ENCODE peak calls at places on chromosomes 2 and 18, in eight cellular contexts. One of them, this sample, is unnamed.

GRCh38 chr2:190835303-190835930 is 45.2 kb upstream of the GLS start:
- DNase-seq in Calu3: peak; percentile 39
- DNase-seq in stimulated activated CD4-positive, alpha-beta T cell treated with anti-CD3 and anti-CD28 coated beads, TNF-alpha, amount 100 ng/mL, for 48 hours: no peak
- DNase-seq in NCI-H748 treated with DMSO at 0.1 percent for 48 hours: no peak
- DNase-seq in aorta: peak; percentile 90
- DNase-seq in NB4: no peak
- DNase-seq in HCEC 1CT: peak; percentile 84
- DNase-seq in tibial artery: peak; percentile 85
- DNase-seq in this sample: no peak

GRCh38 chr2:222892321-222892720 is 31.5 kb downstream of the ACSL3 start:
- DNase-seq in Calu3: no peak
- DNase-seq in aorta: no peak
- DNase-seq in tibial artery: no peak
- DNase-seq in stimulated activated CD4-positive, alpha-beta T cell treated with anti-CD3 and anti-CD28 coated beads, TNF-alpha, amount 100 ng/mL, for 48 hours: no peak
- DNase-seq in NB4: peak; percentile 84
- DNase-seq in NCI-H748 treated with DMSO at 0.1 percent for 48 hours: no peak
- DNase-seq in HCEC 1CT: peak; percentile 62
- DNase-seq in this sample: no peak

GRCh38 chr2:190678444-190679162 is 29.7 kb downstream of the NAB1 start:
- DNase-seq in HCEC 1CT: no peak
- DNase-seq in aorta: no peak
- DNase-seq in NB4: no peak
- DNase-seq in Calu3: no peak
- DNase-seq in stimulated activated CD4-positive, alpha-beta T cell treated with anti-CD3 and anti-CD28 coated beads, TNF-alpha, amount 100 ng/mL, for 48 hours: peak; percentile 50
- DNase-seq in NCI-H748 treated with DMSO at 0.1 percent for 48 hours: no peak
- DNase-seq in tibial artery: no peak
- DNase-seq in this sample: no peak

GRCh38 chr2:166573393-166573792 is 79.3 kb upstream of the SCN7A start:
- DNase-seq in NB4: no peak
- DNase-seq in Calu3: no peak
- DNase-seq in tibial artery: no peak
- DNase-seq in stimulated activated CD4-positive, alpha-beta T cell treated with anti-CD3 and anti-CD28 coated beads, TNF-alpha, amount 100 ng/mL, for 48 hours: no peak
- DNase-seq in NCI-H748 treated with DMSO at 0.1 percent for 48 hours: no peak
- DNase-seq in aorta: no peak
- DNase-seq in HCEC 1CT: peak; percentile 77
- DNase-seq in this sample: no peak

GRCh38 chr2:206164261-206164862 is 4.7 kb downstream of the EEF1B2 start:
- DNase-seq in HCEC 1CT: no peak
- DNase-seq in NB4: peak; percentile 56
- DNase-seq in tibial artery: no peak
- DNase-seq in NCI-H748 treated with DMSO at 0.1 percent for 48 hours: peak; percentile 19
- DNase-seq in Calu3: peak; percentile 50
- DNase-seq in stimulated activated CD4-positive, alpha-beta T cell treated with anti-CD3 and anti-CD28 coated beads, TNF-alpha, amount 100 ng/mL, for 48 hours: no peak
- DNase-seq in aorta: no peak
- DNase-seq in this sample: peak; percentile 16

GRCh38 chr2:149904816-149905215 is 317.2 kb upstream of the MMADHC start:
- DNase-seq in aorta: no peak
- DNase-seq in stimulated activated CD4-positive, alpha-beta T cell treated with anti-CD3 and anti-CD28 coated beads, TNF-alpha, amount 100 ng/mL, for 48 hours: no peak
- DNase-seq in NCI-H748 treated with DMSO at 0.1 percent for 48 hours: no peak
- DNase-seq in tibial artery: no peak
- DNase-seq in HCEC 1CT: no peak
- DNase-seq in Calu3: no peak
- DNase-seq in NB4: no peak
- DNase-seq in this sample: no peak

GRCh38 chr2:198383392-198383791 is 579.0 kb downstream of the PLCL1 start:
- DNase-seq in stimulated activated CD4-positive, alpha-beta T cell treated with anti-CD3 and anti-CD28 coated beads, TNF-alpha, amount 100 ng/mL, for 48 hours: no peak
- DNase-seq in tibial artery: no peak
- DNase-seq in aorta: no peak
- DNase-seq in NB4: no peak
- DNase-seq in HCEC 1CT: peak; percentile 12
- DNase-seq in NCI-H748 treated with DMSO at 0.1 percent for 48 hours: no peak
- DNase-seq in Calu3: no peak
- DNase-seq in this sample: no peak

GRCh38 chr2:216635701-216636541 is 2.7 kb downstream of the IGFBP2 start:
- DNase-seq in stimulated activated CD4-positive, alpha-beta T cell treated with anti-CD3 and anti-CD28 coated beads, TNF-alpha, amount 100 ng/mL, for 48 hours: no peak
- DNase-seq in NCI-H748 treated with DMSO at 0.1 percent for 48 hours: no peak
- DNase-seq in NB4: no peak
- DNase-seq in aorta: peak; percentile 81
- DNase-seq in tibial artery: no peak
- DNase-seq in Calu3: no peak
- DNase-seq in HCEC 1CT: no peak
- DNase-seq in this sample: no peak

GRCh38 chr2:43238176-43238575 is 11.8 kb upstream of the ZFP36L2 start:
- DNase-seq in Calu3: no peak
- DNase-seq in NCI-H748 treated with DMSO at 0.1 percent for 48 hours: no peak
- DNase-seq in tibial artery: no peak
- DNase-seq in HCEC 1CT: peak; percentile 35
- DNase-seq in stimulated activated CD4-positive, alpha-beta T cell treated with anti-CD3 and anti-CD28 coated beads, TNF-alpha, amount 100 ng/mL, for 48 hours: no peak
- DNase-seq in aorta: no peak
- DNase-seq in NB4: no peak
- DNase-seq in this sample: no peak

GRCh38 chr2:138760693-138761092 is 19.5 kb downstream of the NXPH2 start:
- DNase-seq in aorta: no peak
- DNase-seq in tibial artery: no peak
- DNase-seq in NB4: no peak
- DNase-seq in HCEC 1CT: no peak
- DNase-seq in Calu3: no peak
- DNase-seq in stimulated activated CD4-positive, alpha-beta T cell treated with anti-CD3 and anti-CD28 coated beads, TNF-alpha, amount 100 ng/mL, for 48 hours: no peak
- DNase-seq in NCI-H748 treated with DMSO at 0.1 percent for 48 hours: no peak
- DNase-seq in this sample: no peak

GRCh38 chr2:120720746-120721145 is 14.9 kb upstream of the GLI2 start:
- DNase-seq in Calu3: no peak
- DNase-seq in NB4: no peak
- DNase-seq in stimulated activated CD4-positive, alpha-beta T cell treated with anti-CD3 and anti-CD28 coated beads, TNF-alpha, amount 100 ng/mL, for 48 hours: no peak
- DNase-seq in HCEC 1CT: no peak
- DNase-seq in aorta: no peak
- DNase-seq in NCI-H748 treated with DMSO at 0.1 percent for 48 hours: no peak
- DNase-seq in tibial artery: peak; percentile 54
- DNase-seq in this sample: no peak

GRCh38 chr18:59634096-59634495 is 63.1 kb downstream of the CCBE1 start:
- DNase-seq in NB4: no peak
- DNase-seq in aorta: no peak
- DNase-seq in HCEC 1CT: no peak
- DNase-seq in Calu3: no peak
- DNase-seq in NCI-H748 treated with DMSO at 0.1 percent for 48 hours: no peak
- DNase-seq in tibial artery: no peak
- DNase-seq in stimulated activated CD4-positive, alpha-beta T cell treated with anti-CD3 and anti-CD28 coated beads, TNF-alpha, amount 100 ng/mL, for 48 hours: no peak
- DNase-seq in this sample: no peak

GRCh38 chr2:20593072-20594034 is 57.5 kb downstream of the HS1BP3 start:
- DNase-seq in Calu3: peak; percentile 84
- DNase-seq in stimulated activated CD4-positive, alpha-beta T cell treated with anti-CD3 and anti-CD28 coated beads, TNF-alpha, amount 100 ng/mL, for 48 hours: no peak
- DNase-seq in tibial artery: peak; percentile 89
- DNase-seq in aorta: peak; percentile 85
- DNase-seq in NB4: peak; percentile 93
- DNase-seq in NCI-H748 treated with DMSO at 0.1 percent for 48 hours: no peak
- DNase-seq in HCEC 1CT: peak; percentile 98
- DNase-seq in this sample: no peak

GRCh38 chr2:136242687-136243277 is 124.8 kb upstream of the CXCR4 start:
- DNase-seq in NCI-H748 treated with DMSO at 0.1 percent for 48 hours: no peak
- DNase-seq in Calu3: no peak
- DNase-seq in NB4: peak; percentile 44
- DNase-seq in HCEC 1CT: peak; percentile 16
- DNase-seq in tibial artery: no peak
- DNase-seq in aorta: no peak
- DNase-seq in stimulated activated CD4-positive, alpha-beta T cell treated with anti-CD3 and anti-CD28 coated beads, TNF-alpha, amount 100 ng/mL, for 48 hours: no peak
- DNase-seq in this sample: peak; percentile 16

GRCh38 chr2:215420471-215420935 is 15.4 kb downstream of the FN1 start:
- DNase-seq in aorta: no peak
- DNase-seq in NCI-H748 treated with DMSO at 0.1 percent for 48 hours: no peak
- DNase-seq in Calu3: no peak
- DNase-seq in tibial artery: no peak
- DNase-seq in stimulated activated CD4-positive, alpha-beta T cell treated with anti-CD3 and anti-CD28 coated beads, TNF-alpha, amount 100 ng/mL, for 48 hours: no peak
- DNase-seq in HCEC 1CT: no peak
- DNase-seq in NB4: no peak
- DNase-seq in this sample: no peak

GRCh38 chr18:14970027-14970426 is 222.1 kb downstream of the ANKRD30B start:
- DNase-seq in tibial artery: no peak
- DNase-seq in NCI-H748 treated with DMSO at 0.1 percent for 48 hours: no peak
- DNase-seq in HCEC 1CT: no peak
- DNase-seq in NB4: no peak
- DNase-seq in Calu3: no peak
- DNase-seq in stimulated activated CD4-positive, alpha-beta T cell treated with anti-CD3 and anti-CD28 coated beads, TNF-alpha, amount 100 ng/mL, for 48 hours: no peak
- DNase-seq in aorta: no peak
- DNase-seq in this sample: no peak

GRCh38 chr2:170815746-170816498 is 765 bp upstream of the GAD1 start:
- DNase-seq in HCEC 1CT: peak; percentile 41
- DNase-seq in tibial artery: peak; percentile 77
- DNase-seq in aorta: peak; percentile 84
- DNase-seq in stimulated activated CD4-positive, alpha-beta T cell treated with anti-CD3 and anti-CD28 coated beads, TNF-alpha, amount 100 ng/mL, for 48 hours: peak; percentile 68
- DNase-seq in Calu3: peak; percentile 88
- DNase-seq in NCI-H748 treated with DMSO at 0.1 percent for 48 hours: peak; percentile 79
- DNase-seq in NB4: peak; percentile 80
- DNase-seq in this sample: peak; percentile 48

GRCh38 chr18:77147418-77147852 is 14.9 kb upstream of the MBP start:
- DNase-seq in NB4: peak; percentile 77
- DNase-seq in aorta: no peak
- DNase-seq in stimulated activated CD4-positive, alpha-beta T cell treated with anti-CD3 and anti-CD28 coated beads, TNF-alpha, amount 100 ng/mL, for 48 hours: no peak
- DNase-seq in Calu3: no peak
- DNase-seq in NCI-H748 treated with DMSO at 0.1 percent for 48 hours: no peak
- DNase-seq in HCEC 1CT: peak; percentile 33
- DNase-seq in tibial artery: no peak
- DNase-seq in this sample: no peak

GRCh38 chr2:64119369-64119768 is 24.9 kb downstream of the PELI1 start:
- DNase-seq in tibial artery: no peak
- DNase-seq in stimulated activated CD4-positive, alpha-beta T cell treated with anti-CD3 and anti-CD28 coated beads, TNF-alpha, amount 100 ng/mL, for 48 hours: no peak
- DNase-seq in HCEC 1CT: no peak
- DNase-seq in NB4: no peak
- DNase-seq in Calu3: no peak
- DNase-seq in NCI-H748 treated with DMSO at 0.1 percent for 48 hours: no peak
- DNase-seq in aorta: no peak
- DNase-seq in this sample: no peak

GRCh38 chr18:62637807-62638687 is 77.3 kb upstream of the PHLPP1 start:
- DNase-seq in tibial artery: no peak
- DNase-seq in aorta: no peak
- DNase-seq in stimulated activated CD4-positive, alpha-beta T cell treated with anti-CD3 and anti-CD28 coated beads, TNF-alpha, amount 100 ng/mL, for 48 hours: peak; percentile 51
- DNase-seq in NB4: peak; percentile 63
- DNase-seq in Calu3: peak; percentile 70
- DNase-seq in NCI-H748 treated with DMSO at 0.1 percent for 48 hours: peak; percentile 40
- DNase-seq in HCEC 1CT: no peak
- DNase-seq in this sample: peak; percentile 25

GRCh38 chr2:62196278-62196901 is 475 bp downstream of the B3GNT2 start:
- DNase-seq in tibial artery: peak; percentile 79
- DNase-seq in aorta: peak; percentile 87
- DNase-seq in HCEC 1CT: peak; percentile 11
- DNase-seq in NB4: peak; percentile 82
- DNase-seq in Calu3: peak; percentile 59
- DNase-seq in stimulated activated CD4-positive, alpha-beta T cell treated with anti-CD3 and anti-CD28 coated beads, TNF-alpha, amount 100 ng/mL, for 48 hours: peak; percentile 49
- DNase-seq in NCI-H748 treated with DMSO at 0.1 percent for 48 hours: no peak
- DNase-seq in this sample: peak; percentile 64

GRCh38 chr18:23912356-23912755 is 102.2 kb upstream of the TTC39C start:
- DNase-seq in NB4: no peak
- DNase-seq in tibial artery: no peak
- DNase-seq in HCEC 1CT: no peak
- DNase-seq in NCI-H748 treated with DMSO at 0.1 percent for 48 hours: no peak
- DNase-seq in aorta: no peak
- DNase-seq in Calu3: no peak
- DNase-seq in stimulated activated CD4-positive, alpha-beta T cell treated with anti-CD3 and anti-CD28 coated beads, TNF-alpha, amount 100 ng/mL, for 48 hours: no peak
- DNase-seq in this sample: no peak

GRCh38 chr18:2471523-2471922 is 99.8 kb downstream of the METTL4 start:
- DNase-seq in NCI-H748 treated with DMSO at 0.1 percent for 48 hours: no peak
- DNase-seq in NB4: peak; percentile 14
- DNase-seq in aorta: no peak
- DNase-seq in stimulated activated CD4-positive, alpha-beta T cell treated with anti-CD3 and anti-CD28 coated beads, TNF-alpha, amount 100 ng/mL, for 48 hours: no peak
- DNase-seq in HCEC 1CT: no peak
- DNase-seq in Calu3: no peak
- DNase-seq in tibial artery: no peak
- DNase-seq in this sample: no peak

GRCh38 chr2:126634273-126634861 is 21.6 kb upstream of the GYPC start:
- DNase-seq in HCEC 1CT: peak; percentile 22
- DNase-seq in stimulated activated CD4-positive, alpha-beta T cell treated with anti-CD3 and anti-CD28 coated beads, TNF-alpha, amount 100 ng/mL, for 48 hours: no peak
- DNase-seq in NCI-H748 treated with DMSO at 0.1 percent for 48 hours: no peak
- DNase-seq in tibial artery: no peak
- DNase-seq in aorta: no peak
- DNase-seq in Calu3: peak; percentile 50
- DNase-seq in NB4: peak; percentile 21
- DNase-seq in this sample: no peak

GRCh38 chr2:172172513-172173217 is 70.0 kb upstream of the DLX2 start:
- DNase-seq in tibial artery: peak; percentile 72
- DNase-seq in HCEC 1CT: peak; percentile 67
- DNase-seq in aorta: peak; percentile 92
- DNase-seq in NB4: peak; percentile 93
- DNase-seq in NCI-H748 treated with DMSO at 0.1 percent for 48 hours: peak; percentile 72
- DNase-seq in stimulated activated CD4-positive, alpha-beta T cell treated with anti-CD3 and anti-CD28 coated beads, TNF-alpha, amount 100 ng/mL, for 48 hours: peak; percentile 47
- DNase-seq in Calu3: peak; percentile 89
- DNase-seq in this sample: peak; percentile 62

GRCh38 chr2:204670124-204670523 is 124.8 kb downstream of the PARD3B start:
- DNase-seq in NB4: no peak
- DNase-seq in aorta: no peak
- DNase-seq in stimulated activated CD4-positive, alpha-beta T cell treated with anti-CD3 and anti-CD28 coated beads, TNF-alpha, amount 100 ng/mL, for 48 hours: no peak
- DNase-seq in HCEC 1CT: no peak
- DNase-seq in Calu3: no peak
- DNase-seq in NCI-H748 treated with DMSO at 0.1 percent for 48 hours: no peak
- DNase-seq in tibial artery: no peak
- DNase-seq in this sample: no peak

GRCh38 chr2:115083711-115084110 is 641.3 kb downstream of the DPP10 start:
- DNase-seq in NCI-H748 treated with DMSO at 0.1 percent for 48 hours: no peak
- DNase-seq in tibial artery: no peak
- DNase-seq in stimulated activated CD4-positive, alpha-beta T cell treated with anti-CD3 and anti-CD28 coated beads, TNF-alpha, amount 100 ng/mL, for 48 hours: no peak
- DNase-seq in aorta: no peak
- DNase-seq in NB4: no peak
- DNase-seq in HCEC 1CT: no peak
- DNase-seq in Calu3: no peak
- DNase-seq in this sample: no peak

GRCh38 chr2:71619230-71619741 is 165.9 kb downstream of the DYSF start:
- DNase-seq in NCI-H748 treated with DMSO at 0.1 percent for 48 hours: no peak
- DNase-seq in aorta: peak; percentile 74
- DNase-seq in tibial artery: peak; percentile 71
- DNase-seq in stimulated activated CD4-positive, alpha-beta T cell treated with anti-CD3 and anti-CD28 coated beads, TNF-alpha, amount 100 ng/mL, for 48 hours: no peak
- DNase-seq in NB4: no peak
- DNase-seq in Calu3: no peak
- DNase-seq in HCEC 1CT: no peak
- DNase-seq in this sample: no peak